ENCODE peak calls at places on chromosomes 16 and 17, in four cellular contexts. P, Y, Q and K are unnamed samples.

GRCh38 chr16:8849411-8850011 is 19.3 kb downstream of the CARHSP1 start:
- DNase-seq in P (no peak), Y (no peak), Q (no peak), K (no peak)

GRCh38 chr16:75376475-75376907 is 56.8 kb downstream of the CFDP1 start:
- DNase-seq in P (no peak), Y (no peak), Q (no peak), K (no peak)

GRCh38 chr16:78900039-78900811 is 700.3 kb downstream of the MAF start:
- DNase-seq in P (no peak), Y (no peak), Q (no peak), K (no peak)

GRCh38 chr16:21097151-21097550 is 53.5 kb downstream of the DNAH3 start:
- DNase-seq in P (no peak), Y (no peak), Q (no peak), K (no peak)

GRCh38 chr16:68287276-68288251 is 23.2 kb downstream of the SLC7A6OS start:
- DNase-seq in P (no peak), Y (no peak), Q (no peak), K (no peak)

GRCh38 chr17:64226132-64226531 is 36.9 kb downstream of the TEX2 start:
- DNase-seq in P (no peak), Y (no peak), Q (no peak), K (no peak)

GRCh38 chr17:81690066-81690465 is 6.3 kb downstream of the HGS start:
- DNase-seq in P (no peak), Y (no peak), Q (no peak), K (no peak)

GRCh38 chr16:35732046-35732810 is 2272.8 kb downstream of the TP53TG3F start:
- DNase-seq in P (no peak), Y (no peak), Q (no peak), K (no peak)

GRCh38 chr16:19068237-19068815 is 912 bp downstream of the COQ7 start:
- DNase-seq in P (no peak), Y (no peak), Q (no peak), K (no peak)
- TF ChIP-seq FOXK2 in P (no peak), Y (no peak), Q (no peak), K (no peak)

GRCh38 chr17:76781056-76781982 is 43.4 kb downstream of the MFSD11 start:
- DNase-seq in P (no peak), Y (no peak), Q (no peak), K (no peak)

GRCh38 chr17:76784926-76785325 is 47.0 kb downstream of the MFSD11 start:
- DNase-seq in P (no peak), Y (no peak), Q (no peak), K (no peak)

DNA sequence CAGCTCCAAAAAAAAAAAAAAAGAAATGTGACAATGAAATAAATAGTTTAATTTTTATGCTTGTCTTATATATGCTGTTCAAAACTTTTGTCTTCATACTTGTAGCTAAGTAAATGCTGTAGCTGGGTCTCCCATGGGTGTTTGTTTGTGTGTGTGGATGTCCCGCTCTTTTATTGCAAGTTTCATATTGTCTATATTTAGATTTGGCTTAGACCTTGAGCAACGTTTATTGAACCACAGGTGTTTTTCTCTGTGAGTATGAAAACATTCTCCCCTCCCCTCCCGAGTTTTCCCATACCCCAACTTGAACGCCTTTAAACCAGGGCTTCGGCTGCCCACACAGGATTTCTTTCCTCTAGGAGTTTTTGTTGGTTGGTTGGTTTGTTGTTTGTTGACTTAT is 45.2 kb downstream of the MFSD11 start:
- DNase-seq in P (peak), Y (no peak), Q (no peak), K (no peak)
- TF ChIP-seq FOXK2 in P (no peak), Y (no peak), Q (no peak), K (no peak)

GRCh38 chr16:81261049-81261648 is 22.7 kb downstream of the BCO1 start:
- DNase-seq in P (no peak), Y (peak), Q (peak), K (peak)
- TF ChIP-seq FOXK2 in P (no peak), Y (no peak), Q (no peak), K (no peak)

GRCh38 chr16:30621765-30622164 is 11.6 kb upstream of the ZNF689 start:
- DNase-seq in P (no peak), Y (no peak), Q (no peak), K (no peak)

GRCh38 chr16:30619643-30620042 is 9.5 kb upstream of the ZNF689 start:
- DNase-seq in P (no peak), Y (no peak), Q (no peak), K (no peak)

GRCh38 chr16:30626230-30626629 is 16.0 kb upstream of the ZNF689 start:
- DNase-seq in P (no peak), Y (no peak), Q (no peak), K (no peak)

GRCh38 chr16:30622455-30623032 is 12.4 kb upstream of the ZNF689 start:
- DNase-seq in P (no peak), Y (no peak), Q (no peak), K (no peak)

GRCh38 chr16:30623558-30624283 is 13.5 kb upstream of the ZNF689 start:
- DNase-seq in P (no peak), Y (no peak), Q (no peak), K (no peak)
- TF ChIP-seq FOXK2 in P (no peak), Y (no peak), Q (no peak), K (no peak)

GRCh38 chr17:40443988-40444899 is 994 bp downstream of the IGFBP4 start:
- DNase-seq in P (no peak), Y (no peak), Q (no peak), K (no peak)

GRCh38 chr17:40448213-40448638 is 5.0 kb downstream of the IGFBP4 start:
- DNase-seq in P (no peak), Y (no peak), Q (peak), K (no peak)

GRCh38 chr17:40443196-40443987 is at the start of gene IGFBP4:
- DNase-seq in P (no peak), Y (peak), Q (peak), K (peak)

GRCh38 chr17:40447148-40447644 is 3.9 kb downstream of the IGFBP4 start:
- DNase-seq in P (no peak), Y (no peak), Q (no peak), K (no peak)

GRCh38 chr17:40445769-40446468 is 2.7 kb downstream of the IGFBP4 start:
- DNase-seq in P (no peak), Y (no peak), Q (peak), K (no peak)
- TF ChIP-seq FOXK2 in P (no peak), Y (no peak), Q (no peak), K (no peak)

DNA sequence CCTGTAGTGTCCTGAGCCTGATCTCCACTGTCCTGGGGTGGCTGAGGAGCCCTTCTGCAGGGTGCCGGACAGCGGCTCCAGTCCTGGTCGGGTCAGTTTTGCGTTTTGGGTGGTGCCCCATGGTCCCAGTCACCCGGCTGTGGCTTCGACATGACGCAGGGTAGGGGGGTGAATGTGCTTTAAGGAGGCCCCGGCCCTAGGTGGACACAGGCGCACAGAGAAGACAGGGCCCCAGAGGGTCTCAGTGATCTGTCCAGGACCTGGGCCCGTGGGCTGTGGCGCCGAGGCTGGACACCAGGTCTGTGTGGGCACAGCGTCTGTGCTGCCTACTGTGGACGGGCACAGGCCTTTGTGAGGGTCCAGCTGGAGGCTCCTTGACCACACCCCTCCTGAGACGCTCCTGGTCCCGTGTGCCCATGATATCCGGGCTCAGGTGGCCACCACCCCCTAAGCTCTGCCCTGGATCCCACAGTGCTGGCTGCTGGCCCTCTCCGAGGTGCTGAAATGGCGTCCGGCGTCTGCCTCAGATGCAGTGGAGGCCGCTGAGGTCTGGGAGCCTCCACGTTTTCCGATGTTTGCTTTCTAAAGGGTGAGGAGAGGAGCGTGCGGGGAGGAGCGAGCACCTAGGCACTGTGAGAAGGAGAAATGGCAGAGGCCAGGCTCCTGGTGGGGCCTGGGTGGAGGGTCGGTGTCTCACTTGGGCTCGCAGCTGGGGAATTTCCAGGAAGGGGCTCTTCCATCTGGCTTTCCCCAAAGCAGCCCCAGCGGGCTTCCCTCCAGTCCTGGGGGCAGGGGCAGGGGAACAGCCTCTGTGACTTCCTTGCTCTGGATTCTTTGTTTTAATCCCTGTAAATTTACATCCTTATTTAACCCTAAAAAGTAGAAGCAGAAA is 56.1 kb upstream of the ACSF3 start:
- DNase-seq in P (no peak), Y (peak), Q (no peak), K (peak)
- TF ChIP-seq FOXK2 in P (no peak), Y (no peak), Q (no peak), K (no peak)

DNA sequence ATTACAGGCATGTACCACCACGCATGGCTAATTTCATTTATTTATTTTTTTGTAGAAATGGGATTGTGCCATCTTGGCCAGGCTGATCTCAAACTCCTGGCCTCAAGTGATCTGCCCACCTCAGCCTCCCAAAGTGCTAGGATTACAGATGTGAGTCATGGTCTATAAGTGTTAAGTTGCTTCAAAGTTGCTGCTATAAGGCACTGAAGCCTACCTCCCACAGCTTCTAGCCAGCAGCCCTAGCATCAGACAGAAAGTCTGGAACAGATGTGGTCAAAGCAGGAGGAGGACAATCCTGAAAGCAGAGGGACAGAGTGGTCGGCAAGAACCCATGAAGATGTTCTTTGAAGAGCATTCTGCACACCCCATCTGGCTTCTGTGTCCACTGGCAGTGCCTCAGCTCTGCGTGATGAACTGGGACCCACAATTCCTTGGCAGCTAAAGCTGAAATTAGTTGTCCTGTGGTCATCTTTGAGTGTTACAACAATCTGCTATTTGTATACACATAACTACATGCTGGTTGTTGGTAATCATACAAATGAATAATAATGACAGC is 11.2 kb downstream of the MAP3K14 start:
- DNase-seq in P (no peak), Y (no peak), Q (no peak), K (no peak)
- TF ChIP-seq FOXK2 in P (no peak), Y (no peak), Q (no peak), K (no peak)